ENCODE peak calls at places on chromosome 12, in seven cellular contexts. G is lower leg skin, T is cardiac muscle cell, V is fibroblast of pulmonary artery, B is brain microvascular endothelial cell, U is fibroblast of the aortic adventitia, F is fibroblast of lung. X is an unnamed sample.

GRCh38 chr12:107847830-107848229 is 73.3 kb downstream of the ASCL4 start:
- DNase-seq in G (no peak), T (no peak), V (no peak), B (no peak), U (no peak), F (no peak), X (no peak)

GRCh38 chr12:43805857-43806736 is at the start of gene TWF1:
- DNase-seq in G (peak; percentile 82), T (peak; percentile 89), V (peak; percentile 70), B (peak; percentile 73), U (peak; percentile 57), F (peak; percentile 74), X (peak; percentile 81)

GRCh38 chr12:52390739-52391617 is 5.5 kb upstream of the KRT84 start:
- DNase-seq in G (no peak), T (peak; percentile 50), V (peak; percentile 45), B (peak; percentile 32), U (peak; percentile 5), F (no peak), X (no peak)

GRCh38 chr12:6547987-6548386 is 7.9 kb downstream of the IFFO1 start:
- DNase-seq in G (no peak), T (peak; percentile 85), V (peak; percentile 85), B (peak; percentile 78), U (peak; percentile 87), F (peak; percentile 76), X (no peak)

GRCh38 chr12:32298917-32299316 is 100.4 kb upstream of the FGD4 start:
- DNase-seq in G (no peak), T (no peak), V (no peak), B (no peak), U (peak; percentile 66), F (no peak), X (no peak)

GRCh38 chr12:104624529-104624928 is 167.8 kb downstream of the CHST11 start:
- DNase-seq in G (no peak), T (no peak), V (no peak), B (no peak), U (no peak), F (no peak), X (no peak)

GRCh38 chr12:110498984-110499706 is 2.8 kb downstream of the VPS29 start:
- DNase-seq in G (no peak), T (peak; percentile 37), V (peak; percentile 47), B (peak; percentile 18), U (peak; percentile 30), F (peak; percentile 22), X (no peak)

GRCh38 chr12:114400925-114401324 is 5.0 kb downstream of the TBX5 start:
- DNase-seq in G (no peak), T (peak; percentile 82), V (peak; percentile 73), B (no peak), U (no peak), F (peak; percentile 94), X (no peak)

GRCh38 chr12:116002890-116003536 is 274.5 kb downstream of the MED13L start:
- DNase-seq in G (peak; percentile 53), T (peak; percentile 63), V (peak; percentile 61), B (no peak), U (peak; percentile 46), F (peak; percentile 62), X (no peak)

GRCh38 chr12:40336573-40337199 is 111.9 kb downstream of the LRRK2 start:
- DNase-seq in G (no peak), T (peak; percentile 21), V (peak; percentile 31), B (no peak), U (peak; percentile 40), F (peak; percentile 15), X (no peak)

GRCh38 chr12:53532026-53532425 is 24.7 kb upstream of the NPFF start:
- DNase-seq in G (no peak), T (no peak), V (no peak), B (no peak), U (no peak), F (no peak), X (no peak)

GRCh38 chr12:66063976-66064375 is 66.6 kb downstream of the LLPH start:
- DNase-seq in G (no peak), T (no peak), V (no peak), B (no peak), U (no peak), F (peak; percentile 8), X (no peak)

GRCh38 chr12:59041241-59042121 is 121.2 kb upstream of the LRIG3 start:
- DNase-seq in G (no peak), T (peak; percentile 87), V (peak; percentile 92), B (peak; percentile 60), U (peak; percentile 95), F (peak; percentile 95), X (no peak)

GRCh38 chr12:112163056-112163455 is 37.7 kb downstream of the TRAFD1 start:
- DNase-seq in G (no peak), T (no peak), V (no peak), B (no peak), U (no peak), F (no peak), X (peak; percentile 31)

GRCh38 chr12:93198086-93198485 is 179.6 kb upstream of the NUDT4 start:
- DNase-seq in G (no peak), T (no peak), V (peak; percentile 59), B (peak; percentile 55), U (peak; percentile 67), F (peak; percentile 69), X (no peak)

GRCh38 chr12:25979563-25979962 is 21.1 kb downstream of the RASSF8 start:
- DNase-seq in G (no peak), T (no peak), V (peak; percentile 33), B (no peak), U (peak; percentile 37), F (no peak), X (no peak)

GRCh38 chr12:65597527-65597926 is 226.8 kb upstream of the HMGA2 start:
- DNase-seq in G (no peak), T (peak; percentile 53), V (peak; percentile 50), B (peak; percentile 72), U (no peak), F (no peak), X (no peak)

GRCh38 chr12:5433081-5433839 is 1.4 kb downstream of the NTF3 start:
- DNase-seq in G (no peak), T (no peak), V (no peak), B (no peak), U (no peak), F (no peak), X (no peak)

GRCh38 chr12:43120189-43120588 is 431.8 kb downstream of the ADAMTS20 start:
- DNase-seq in G (no peak), T (no peak), V (no peak), B (no peak), U (no peak), F (no peak), X (no peak)

GRCh38 chr12:42785944-42786343 is 196.4 kb upstream of the PRICKLE1 start:
- DNase-seq in G (no peak), T (no peak), V (no peak), B (no peak), U (no peak), F (no peak), X (no peak)

GRCh38 chr12:32102234-32102633 is 4.4 kb upstream of the BICD1 start:
- DNase-seq in G (no peak), T (peak; percentile 64), V (peak; percentile 36), B (no peak), U (peak; percentile 59), F (no peak), X (no peak)

GRCh38 chr12:32181498-32182175 is 75.0 kb downstream of the BICD1 start:
- DNase-seq in G (no peak), T (no peak), V (no peak), B (no peak), U (no peak), F (no peak), X (no peak)

GRCh38 chr12:57459750-57460400 is at the start of gene GLI1:
- DNase-seq in G (no peak), T (no peak), V (peak; percentile 33), B (no peak), U (no peak), F (peak; percentile 46), X (peak; percentile 71)

GRCh38 chr12:113853491-113853890 is 112.6 kb downstream of the RBM19 start:
- DNase-seq in G (no peak), T (no peak), V (no peak), B (no peak), U (no peak), F (no peak), X (no peak)

GRCh38 chr12:19064713-19065112 is 64.8 kb upstream of the PLEKHA5 start:
- DNase-seq in G (no peak), T (no peak), V (no peak), B (no peak), U (no peak), F (no peak), X (no peak)

GRCh38 chr12:100554608-100555077 is 18.8 kb upstream of the GAS2L3 start:
- DNase-seq in G (peak; percentile 32), T (peak; percentile 94), V (peak; percentile 95), B (peak; percentile 90), U (peak; percentile 94), F (peak; percentile 93), X (peak; percentile 43)

GRCh38 chr12:5808956-5809355 is 136.1 kb downstream of the ANO2 start:
- DNase-seq in G (no peak), T (no peak), V (no peak), B (peak; percentile 18), U (no peak), F (peak; percentile 60), X (no peak)

GRCh38 chr12:105922670-105923102 is 216.1 kb downstream of the NUAK1 start:
- DNase-seq in G (no peak), T (peak; percentile 21), V (peak; percentile 59), B (peak; percentile 66), U (peak; percentile 38), F (peak; percentile 73), X (no peak)

DNA sequence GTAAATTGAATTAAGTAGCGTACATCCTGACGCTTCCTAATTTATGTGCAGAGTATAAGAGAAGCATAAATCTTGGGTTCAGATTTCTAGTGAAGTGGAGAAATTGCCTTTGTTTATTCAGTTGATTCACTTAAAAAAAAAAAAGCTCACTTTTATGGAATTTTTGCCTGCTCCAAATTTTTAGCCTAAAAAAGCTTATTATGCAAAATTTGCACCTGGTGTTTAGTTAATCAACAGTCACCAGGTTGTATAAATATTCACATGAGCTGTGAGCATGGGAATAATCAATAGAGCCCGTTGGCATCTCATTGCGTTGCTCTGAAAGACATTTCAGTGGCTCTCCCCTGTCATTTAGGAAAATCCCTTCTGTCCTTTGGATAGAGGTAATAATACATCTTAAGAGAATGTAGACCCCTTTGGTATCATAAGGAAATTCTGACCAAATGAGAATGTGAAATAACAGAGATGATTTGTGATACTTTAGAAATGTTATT is 132.4 kb downstream of the SRGAP1 start:
- DNase-seq in G (no peak), T (no peak), V (no peak), B (no peak), U (no peak), F (no peak), X (no peak)
- H3K4me3 ChIP-seq in G (no peak overlapping the region), T (no peak overlapping the region), V (no peak overlapping the region), B (no peak overlapping the region), U (no peak overlapping the region), F (no peak overlapping the region), X (no peak overlapping the region)

GRCh38 chr12:74490390-74491064 is 47.1 kb upstream of the ATXN7L3B start:
- DNase-seq in G (no peak), T (no peak), V (no peak), B (no peak), U (no peak), F (no peak), X (no peak)
- H3K4me3 ChIP-seq in G (no peak overlapping the region), T (no peak overlapping the region), V (no peak overlapping the region), B (no peak overlapping the region), U (no peak overlapping the region), F (no peak overlapping the region), X (no peak overlapping the region)

GRCh38 chr12:50545783-50546182 is 41.0 kb downstream of the DIP2B start:
- DNase-seq in G (no peak), T (no peak), V (no peak), B (peak; percentile 34), U (no peak), F (no peak), X (no peak)
- H3K4me3 ChIP-seq in G (no peak overlapping the region), T (no peak overlapping the region), V (no peak overlapping the region), B (no peak overlapping the region), U (no peak overlapping the region), F (no peak overlapping the region), X (no peak overlapping the region)

GRCh38 chr12:14710632-14711324 is 14.4 kb upstream of the GUCY2C start:
- DNase-seq in G (no peak), T (no peak), V (no peak), B (no peak), U (no peak), F (no peak), X (no peak)
- H3K4me3 ChIP-seq in G (no peak overlapping the region), T (no peak overlapping the region), V (no peak overlapping the region), B (no peak overlapping the region), U (no peak overlapping the region), F (no peak overlapping the region), X (no peak overlapping the region)

X was measured in pancreas.